ENCODE peak calls at places on chromosome X, in four cellular contexts. One of them, this sample, is unnamed.

GRCh38 chrX:129877401-129877800 is 28.6 kb upstream of the UTP14A start:
- DNase-seq in NCI-H1105 treated with DMSO at 0.1 percent for 48 hours: no peak
- DNase-seq in HS-5: no peak
- DNase-seq in substantia nigra: no peak
- DNase-seq in this sample: no peak

GRCh38 chrX:55451125-55451524 is 802 bp upstream of the MAGEH1 start:
- DNase-seq in NCI-H1105 treated with DMSO at 0.1 percent for 48 hours: no peak
- DNase-seq in HS-5: no peak
- DNase-seq in substantia nigra: no peak
- DNase-seq in this sample: no peak

GRCh38 chrX:152926923-152927322 is 29.1 kb downstream of the ZNF185 start:
- DNase-seq in NCI-H1105 treated with DMSO at 0.1 percent for 48 hours: no peak
- DNase-seq in substantia nigra: no peak
- DNase-seq in HS-5: no peak
- DNase-seq in this sample: no peak

GRCh38 chrX:150421816-150422215 is 58.7 kb downstream of the MAMLD1 start:
- DNase-seq in substantia nigra: no peak
- DNase-seq in HS-5: no peak
- DNase-seq in NCI-H1105 treated with DMSO at 0.1 percent for 48 hours: no peak
- DNase-seq in this sample: no peak

GRCh38 chrX:154542723-154543424 is 3.8 kb downstream of the G6PD start:
- DNase-seq in NCI-H1105 treated with DMSO at 0.1 percent for 48 hours: no peak
- DNase-seq in substantia nigra: no peak
- DNase-seq in HS-5: no peak
- DNase-seq in this sample: no peak

GRCh38 chrX:11533211-11533651 is 132.5 kb downstream of the ARHGAP6 start:
- DNase-seq in substantia nigra: no peak
- DNase-seq in NCI-H1105 treated with DMSO at 0.1 percent for 48 hours: peak; percentile 86
- DNase-seq in HS-5: peak; percentile 40
- DNase-seq in this sample: peak; percentile 60

GRCh38 chrX:132689741-132690140 is 200.9 kb upstream of the MBNL3 start:
- DNase-seq in NCI-H1105 treated with DMSO at 0.1 percent for 48 hours: no peak
- DNase-seq in HS-5: no peak
- DNase-seq in substantia nigra: no peak
- DNase-seq in this sample: no peak

GRCh38 chrX:53440631-53441517 is 6.7 kb upstream of the HSD17B10 start:
- DNase-seq in HS-5: peak; percentile 10
- DNase-seq in substantia nigra: no peak
- DNase-seq in NCI-H1105 treated with DMSO at 0.1 percent for 48 hours: peak; percentile 17
- DNase-seq in this sample: no peak

GRCh38 chrX:134460861-134461218 is 875 bp downstream of the HPRT1 start:
- DNase-seq in HS-5: no peak
- DNase-seq in NCI-H1105 treated with DMSO at 0.1 percent for 48 hours: peak; percentile 4
- DNase-seq in substantia nigra: no peak
- DNase-seq in this sample: no peak

GRCh38 chrX:43631841-43632240 is 24.3 kb upstream of the MAOA start:
- DNase-seq in substantia nigra: no peak
- DNase-seq in NCI-H1105 treated with DMSO at 0.1 percent for 48 hours: no peak
- DNase-seq in HS-5: no peak
- DNase-seq in this sample: no peak

GRCh38 chrX:72029473-72030411 is 102.0 kb downstream of the RTL5 start:
- DNase-seq in substantia nigra: no peak
- DNase-seq in HS-5: peak; percentile 79
- DNase-seq in NCI-H1105 treated with DMSO at 0.1 percent for 48 hours: no peak
- DNase-seq in this sample: no peak

GRCh38 chrX:154373340-154374306 is 811 bp downstream of the FLNA start:
- DNase-seq in NCI-H1105 treated with DMSO at 0.1 percent for 48 hours: peak; percentile 90
- DNase-seq in HS-5: no peak
- DNase-seq in substantia nigra: no peak
- DNase-seq in this sample: peak; percentile 54

GRCh38 chrX:109872021-109872730 is 130.7 kb upstream of the TMEM164 start:
- DNase-seq in HS-5: no peak
- DNase-seq in NCI-H1105 treated with DMSO at 0.1 percent for 48 hours: no peak
- DNase-seq in substantia nigra: no peak
- DNase-seq in this sample: no peak

GRCh38 chrX:39157796-39158195 is 356.5 kb downstream of the MID1IP1 start:
- DNase-seq in NCI-H1105 treated with DMSO at 0.1 percent for 48 hours: peak; percentile 71
- DNase-seq in substantia nigra: no peak
- DNase-seq in HS-5: no peak
- DNase-seq in this sample: no peak

GRCh38 chrX:104098151-104098808 is 14.0 kb upstream of the ZCCHC18 start:
- DNase-seq in NCI-H1105 treated with DMSO at 0.1 percent for 48 hours: peak; percentile 79
- DNase-seq in substantia nigra: no peak
- DNase-seq in HS-5: no peak
- DNase-seq in this sample: peak; percentile 14

GRCh38 chrX:49053223-49054072 is 5.4 kb upstream of the CCDC120 start:
- DNase-seq in NCI-H1105 treated with DMSO at 0.1 percent for 48 hours: peak; percentile 77
- DNase-seq in HS-5: no peak
- DNase-seq in substantia nigra: no peak
- DNase-seq in this sample: peak; percentile 37

GRCh38 chrX:32804034-32804433 is 407.3 kb downstream of the DMD start:
- DNase-seq in HS-5: no peak
- DNase-seq in NCI-H1105 treated with DMSO at 0.1 percent for 48 hours: no peak
- DNase-seq in substantia nigra: no peak
- DNase-seq in this sample: no peak

GRCh38 chrX:77527233-77528001 is 80.2 kb downstream of the FGF16 start:
- DNase-seq in HS-5: no peak
- DNase-seq in substantia nigra: no peak
- DNase-seq in NCI-H1105 treated with DMSO at 0.1 percent for 48 hours: no peak
- DNase-seq in this sample: no peak

GRCh38 chrX:87528487-87528886 is 10.9 kb downstream of the KLHL4 start:
- DNase-seq in substantia nigra: no peak
- DNase-seq in HS-5: no peak
- DNase-seq in NCI-H1105 treated with DMSO at 0.1 percent for 48 hours: no peak
- DNase-seq in this sample: no peak

GRCh38 chrX:44935640-44936039 is 62.7 kb downstream of the KDM6A start:
- DNase-seq in HS-5: no peak
- DNase-seq in NCI-H1105 treated with DMSO at 0.1 percent for 48 hours: no peak
- DNase-seq in substantia nigra: no peak
- DNase-seq in this sample: no peak

GRCh38 chrX:115559672-115560071 is 1.3 kb upstream of the PLS3 start:
- DNase-seq in NCI-H1105 treated with DMSO at 0.1 percent for 48 hours: no peak
- DNase-seq in HS-5: no peak
- DNase-seq in substantia nigra: no peak
- DNase-seq in this sample: no peak

GRCh38 chrX:113929004-113929403 is 654.9 kb upstream of the HTR2C start:
- DNase-seq in NCI-H1105 treated with DMSO at 0.1 percent for 48 hours: peak; percentile 55
- DNase-seq in substantia nigra: no peak
- DNase-seq in HS-5: peak; percentile 14
- DNase-seq in this sample: peak; percentile 5

GRCh38 chrX:149950681-149951080 is 12.4 kb upstream of the EOLA2 start:
- DNase-seq in substantia nigra: no peak
- DNase-seq in HS-5: no peak
- DNase-seq in NCI-H1105 treated with DMSO at 0.1 percent for 48 hours: peak; percentile 53
- DNase-seq in this sample: no peak

GRCh38 chrX:12245650-12246645 is 107.7 kb downstream of the FRMPD4 start:
- DNase-seq in NCI-H1105 treated with DMSO at 0.1 percent for 48 hours: no peak
- DNase-seq in HS-5: peak; percentile 58
- DNase-seq in substantia nigra: no peak
- DNase-seq in this sample: no peak

GRCh38 chrX:148298737-148299136 is 201.7 kb upstream of the AFF2 start:
- DNase-seq in NCI-H1105 treated with DMSO at 0.1 percent for 48 hours: no peak
- DNase-seq in substantia nigra: no peak
- DNase-seq in HS-5: no peak
- DNase-seq in this sample: no peak

GRCh38 chrX:67604979-67605703 is 61.3 kb downstream of the AR start:
- DNase-seq in HS-5: peak; percentile 66
- DNase-seq in NCI-H1105 treated with DMSO at 0.1 percent for 48 hours: no peak
- DNase-seq in substantia nigra: no peak
- DNase-seq in this sample: no peak

GRCh38 chrX:150512426-150512825 is 56.0 kb upstream of the MTM1 start:
- DNase-seq in NCI-H1105 treated with DMSO at 0.1 percent for 48 hours: no peak
- DNase-seq in substantia nigra: no peak
- DNase-seq in HS-5: no peak
- DNase-seq in this sample: no peak

GRCh38 chrX:65196758-65197371 is 220.6 kb upstream of the ZC4H2 start:
- DNase-seq in NCI-H1105 treated with DMSO at 0.1 percent for 48 hours: peak; percentile 22
- DNase-seq in HS-5: no peak
- DNase-seq in substantia nigra: no peak
- DNase-seq in this sample: no peak

GRCh38 chrX:71617742-71618141 is 569 bp downstream of the CXCR3 start:
- DNase-seq in substantia nigra: no peak
- DNase-seq in HS-5: no peak
- DNase-seq in NCI-H1105 treated with DMSO at 0.1 percent for 48 hours: no peak
- DNase-seq in this sample: no peak

GRCh38 chrX:96685205-96686099 is 810 bp downstream of the DIAPH2 start:
- DNase-seq in HS-5: no peak
- DNase-seq in substantia nigra: no peak
- DNase-seq in NCI-H1105 treated with DMSO at 0.1 percent for 48 hours: no peak
- DNase-seq in this sample: no peak

GRCh38 chrX:104370089-104370488 is 115.4 kb upstream of the ESX1 start:
- DNase-seq in substantia nigra: no peak
- DNase-seq in NCI-H1105 treated with DMSO at 0.1 percent for 48 hours: no peak
- DNase-seq in HS-5: no peak
- DNase-seq in this sample: no peak

GRCh38 chrX:111098874-111099273 is 2.9 kb downstream of the PAK3 start:
- DNase-seq in substantia nigra: no peak
- DNase-seq in NCI-H1105 treated with DMSO at 0.1 percent for 48 hours: no peak
- DNase-seq in HS-5: no peak
- DNase-seq in this sample: no peak

GRCh38 chrX:41963348-41963747 is 40.0 kb upstream of the CASK start:
- DNase-seq in NCI-H1105 treated with DMSO at 0.1 percent for 48 hours: no peak
- DNase-seq in HS-5: no peak
- DNase-seq in substantia nigra: no peak
- DNase-seq in this sample: no peak

GRCh38 chrX:139930923-139931645 is 1.8 kb downstream of the ATP11C start:
- DNase-seq in HS-5: no peak
- DNase-seq in NCI-H1105 treated with DMSO at 0.1 percent for 48 hours: no peak
- DNase-seq in substantia nigra: no peak
- DNase-seq in this sample: no peak

GRCh38 chrX:77962068-77962902 is 7.2 kb downstream of the PGAM4 start:
- DNase-seq in substantia nigra: no peak
- DNase-seq in NCI-H1105 treated with DMSO at 0.1 percent for 48 hours: no peak
- DNase-seq in HS-5: no peak
- DNase-seq in this sample: no peak

GRCh38 chrX:41108684-41109205 is 23.5 kb downstream of the USP9X start:
- DNase-seq in substantia nigra: no peak
- DNase-seq in HS-5: no peak
- DNase-seq in NCI-H1105 treated with DMSO at 0.1 percent for 48 hours: no peak
- DNase-seq in this sample: no peak

This sample was measured in NCI-H774.